ENCODE peak calls at places on chromosome 22, in six cellular contexts. Z, X, C, J, K and G are unnamed samples.

GRCh38 chr22:49973018-49973965 is 12.7 kb downstream of the PIM3 start:
- DNase-seq in J (peak), K (no peak), C (no peak), X (no peak), Z (no peak), G (no peak)

GRCh38 chr22:40491990-40492631 is 121.7 kb downstream of the SGSM3 start:
- DNase-seq in J (peak), C (no peak), K (peak), X (no peak), Z (no peak), G (peak)

GRCh38 chr22:44096736-44097135 is 72.6 kb downstream of the PARVB start:
- DNase-seq in C (no peak), X (no peak), Z (no peak), J (no peak), K (no peak), G (no peak)

GRCh38 chr22:32623943-32624342 is 149.3 kb downstream of the FBXO7 start:
- DNase-seq in J (peak), C (no peak), K (no peak), X (no peak), Z (no peak), G (peak)

GRCh38 chr22:34502821-34503220 is 563.1 kb upstream of the ISX start:
- DNase-seq in K (no peak), X (peak), Z (no peak), C (no peak), J (no peak), G (no peak)

GRCh38 chr22:33328789-33329296 is 270.7 kb upstream of the SYN3 start:
- DNase-seq in J (peak), X (peak), K (peak), Z (no peak), C (no peak), G (peak)

GRCh38 chr22:43881091-43882061 is 10.4 kb downstream of the PNPLA5 start:
- DNase-seq in K (no peak), J (no peak), X (no peak), Z (no peak), C (no peak), G (no peak)

GRCh38 chr22:44184006-44184405 is 3.3 kb downstream of the PARVG start:
- DNase-seq in J (no peak), X (no peak), Z (peak), K (no peak), C (no peak), G (no peak)

GRCh38 chr22:40890881-40891280 is 29.0 kb upstream of the DNAJB7 start:
- DNase-seq in K (no peak), X (no peak), J (peak), Z (no peak), C (no peak), G (peak)

GRCh38 chr22:20106205-20106848 is 9.6 kb upstream of the RANBP1 start:
- DNase-seq in J (no peak), Z (no peak), X (no peak), C (no peak), K (no peak), G (no peak)

GRCh38 chr22:49968313-49968830 is 7.8 kb downstream of the PIM3 start:
- DNase-seq in Z (no peak), X (no peak), C (no peak), J (no peak), K (no peak), G (no peak)

GRCh38 chr22:30733081-30733680 is 38.5 kb downstream of the OSBP2 start:
- DNase-seq in C (no peak), J (peak), K (no peak), X (no peak), Z (no peak), G (no peak)

GRCh38 chr22:32202539-32203180 is 2.2 kb downstream of the RFPL2 start:
- DNase-seq in C (peak), K (peak), Z (no peak), J (peak), X (peak), G (peak)

GRCh38 chr22:45210577-45211431 is 29.9 kb downstream of the KIAA0930 start:
- DNase-seq in K (no peak), J (peak), X (no peak), Z (peak), C (no peak), G (peak)
- H3K4me3 ChIP-seq in K (no peak), J (peak), X (no peak), Z (peak), C (no peak), G (peak)

DNA sequence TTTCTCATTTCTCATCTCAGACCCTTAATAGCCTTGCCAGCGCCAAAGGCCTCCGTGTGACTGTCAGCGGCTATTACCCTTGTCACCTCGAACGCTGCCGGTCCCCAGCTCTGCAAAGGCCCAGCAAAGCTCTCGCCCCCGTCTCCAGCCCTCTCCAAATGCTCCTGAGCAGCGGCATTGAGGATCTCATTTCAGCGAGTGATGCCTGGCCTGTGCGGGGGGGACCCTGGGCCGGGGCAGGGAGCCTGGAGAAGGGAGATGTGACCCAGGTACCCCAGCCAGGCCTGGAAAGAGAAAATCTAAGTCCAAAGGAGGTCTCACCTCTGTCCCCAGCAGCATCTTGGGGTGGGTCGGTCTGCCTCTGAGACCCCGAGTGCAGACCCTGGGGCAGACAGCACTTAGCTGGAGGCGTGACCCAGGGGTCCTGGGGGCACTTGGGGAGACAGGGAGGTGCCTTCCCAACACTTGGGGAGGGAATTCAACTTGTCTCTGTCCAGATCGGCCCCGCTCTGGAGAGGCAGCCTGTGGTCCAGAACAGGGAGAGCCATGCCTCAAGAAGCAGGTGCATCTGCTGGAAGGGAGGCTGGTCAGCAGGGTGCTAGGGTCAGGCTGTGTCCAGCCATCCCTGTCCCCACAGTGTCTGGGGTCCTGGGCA is 521.3 kb downstream of the TBC1D22A start:
- DNase-seq in Z (no peak), J (no peak), X (no peak), C (no peak), K (no peak), G (no peak)
- H3K4me3 ChIP-seq in Z (no peak), J (no peak), X (no peak), C (no peak), K (no peak), G (no peak)

DNA sequence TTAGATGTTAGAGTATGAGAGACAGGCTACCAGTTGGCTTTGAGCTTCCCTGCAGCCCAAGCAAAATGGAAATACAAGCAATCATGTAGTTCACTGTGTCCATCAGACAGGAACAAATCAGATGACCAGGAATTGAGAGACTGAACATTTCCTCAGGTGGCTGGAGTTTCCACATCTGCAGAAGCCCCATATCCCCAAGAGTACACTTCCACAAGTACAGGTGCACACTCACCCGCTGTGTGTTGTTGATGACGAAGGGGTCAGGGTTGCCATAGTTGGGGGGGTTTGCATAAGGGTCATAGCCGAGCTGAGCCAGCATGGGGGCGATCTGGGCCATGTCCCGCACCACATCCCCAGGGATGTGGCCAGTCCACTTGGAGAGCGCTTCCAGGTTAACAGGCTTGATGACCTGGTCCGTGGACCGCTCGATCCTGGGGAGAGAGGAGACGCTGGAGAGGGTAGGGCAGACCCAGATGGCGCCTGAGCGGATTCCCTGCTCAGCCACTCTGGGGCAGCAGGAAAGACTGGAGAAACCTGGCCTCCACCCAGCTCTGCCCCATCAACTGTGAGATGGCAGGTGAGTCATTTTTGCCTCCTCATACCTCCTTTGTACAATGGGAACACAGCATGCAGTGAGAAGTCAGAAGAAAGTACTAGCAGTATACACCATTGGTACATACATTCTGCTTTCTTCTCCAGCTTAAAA is 23.9 kb upstream of the TFIP11 start:
- DNase-seq in Z (no peak), X (peak), C (no peak), K (no peak), J (no peak), G (no peak)
- H3K4me3 ChIP-seq in Z (no peak), X (no peak), C (no peak), K (no peak), J (no peak), G (no peak)

GRCh38 chr22:23537421-23537820 is 42.7 kb downstream of the IGLL1 start:
- DNase-seq in X (no peak), K (no peak), Z (no peak), C (no peak), J (no peak), G (no peak)

GRCh38 chr22:23542933-23543332 is 37.2 kb downstream of the IGLL1 start:
- DNase-seq in K (no peak), J (peak), Z (no peak), X (peak), C (no peak), G (peak)

GRCh38 chr22:23538502-23538860 is 41.6 kb downstream of the IGLL1 start:
- DNase-seq in C (no peak), Z (no peak), J (no peak), X (no peak), K (no peak), G (no peak)

GRCh38 chr22:23536821-23537345 is 43.2 kb downstream of the IGLL1 start:
- DNase-seq in K (no peak), Z (no peak), J (no peak), X (no peak), C (no peak), G (no peak)

DNA sequence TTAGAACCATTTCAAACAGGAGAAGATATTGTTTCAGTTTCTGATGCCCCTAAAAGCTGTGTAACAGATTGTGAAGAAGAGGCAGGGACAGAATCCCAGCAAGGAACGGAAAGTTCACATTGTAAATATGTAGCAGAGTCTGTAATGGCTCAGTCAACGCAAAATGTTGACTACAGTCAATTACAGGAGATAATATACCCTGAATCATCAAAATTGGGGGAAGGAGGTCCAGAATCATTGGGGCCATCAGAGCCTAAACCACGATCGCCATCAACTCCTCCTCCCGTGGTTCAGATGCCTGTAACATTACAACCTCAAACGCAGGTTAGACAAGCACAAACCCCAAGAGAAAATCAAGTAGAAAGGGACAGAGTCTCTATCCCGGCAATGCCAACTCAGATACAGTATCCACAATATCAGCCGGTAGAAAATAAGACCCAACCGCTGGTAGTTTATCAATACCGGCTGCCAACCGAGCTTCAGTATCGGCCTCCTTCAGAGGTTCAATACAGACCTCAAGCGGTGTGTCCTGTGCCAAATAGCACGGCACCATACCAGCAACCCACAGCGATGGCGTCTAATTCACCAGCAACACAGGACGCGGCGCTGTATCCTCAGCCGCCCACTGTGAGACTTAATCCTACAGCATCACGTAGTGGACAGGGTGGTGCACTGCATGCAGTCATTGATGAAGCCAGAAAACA is 40.8 kb downstream of the IGLL1 start:
- DNase-seq in C (peak), J (peak), K (peak), X (peak), Z (peak), G (peak)
- H3K4me3 ChIP-seq in C (no peak), J (no peak), K (no peak), X (no peak), Z (peak), G (no peak)

DNA sequence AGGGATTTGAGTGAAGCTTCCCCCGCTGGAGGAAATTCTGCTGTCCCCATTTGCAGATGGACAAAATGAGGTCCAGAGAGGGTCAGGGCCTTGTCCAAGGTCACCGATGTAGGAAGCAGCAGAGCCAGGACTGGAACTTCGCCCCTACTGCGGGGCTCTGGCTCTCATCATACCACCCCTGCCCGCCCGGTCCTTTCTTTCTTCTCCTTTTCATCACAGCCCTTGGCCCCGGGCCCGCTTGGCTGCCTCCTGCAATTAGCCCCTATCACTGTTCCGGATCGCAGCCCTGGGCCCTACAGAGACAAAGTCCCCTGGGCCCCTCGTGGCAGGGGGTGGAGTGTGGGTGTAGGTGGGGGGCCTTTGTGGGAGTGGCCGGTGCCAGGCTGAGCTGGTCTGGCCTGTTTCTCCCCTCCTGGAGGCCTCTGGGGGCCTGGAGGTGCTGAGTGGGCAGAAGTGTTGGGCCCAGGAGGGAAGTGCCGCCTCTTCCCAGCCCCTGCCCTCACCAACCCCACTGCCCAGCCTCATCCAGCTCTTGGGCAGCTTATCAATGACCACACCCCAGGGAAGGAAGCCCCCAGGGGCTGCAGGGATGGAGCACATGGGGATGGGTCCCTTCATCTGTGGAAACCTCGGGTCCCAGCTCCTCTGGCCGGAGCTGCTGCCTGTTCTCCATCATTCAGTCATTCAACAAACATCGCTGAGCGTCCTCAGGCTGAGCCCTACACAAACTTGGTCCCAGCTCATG is 3.4 kb downstream of the EMID1 start:
- DNase-seq in K (no peak), X (no peak), Z (no peak), J (no peak), C (no peak), G (no peak)
- H3K4me3 ChIP-seq in K (no peak), X (no peak), Z (no peak), J (no peak), C (no peak), G (no peak)

DNA sequence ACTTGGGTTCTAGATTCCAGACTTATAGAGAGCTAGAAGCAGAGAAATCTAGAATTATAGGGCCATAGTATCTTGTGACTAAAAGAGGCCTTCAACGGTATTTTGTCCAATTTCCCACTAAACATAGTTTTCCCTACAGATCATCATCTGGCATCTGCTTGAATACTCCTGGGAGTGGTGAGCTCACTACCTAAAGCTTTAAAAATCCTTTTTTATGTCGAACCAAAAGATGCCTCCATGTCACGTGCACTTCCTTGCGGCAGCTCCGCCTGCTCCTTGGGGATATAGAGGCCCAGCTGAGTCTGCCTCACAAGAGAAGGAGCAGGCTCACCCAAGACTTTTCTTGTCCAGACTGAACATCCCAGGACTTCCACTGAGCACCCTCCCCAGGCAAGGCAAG is 4.3 kb upstream of the MB start:
- DNase-seq in C (no peak), J (peak), K (no peak), X (no peak), Z (no peak), G (no peak)
- H3K4me3 ChIP-seq in C (no peak), J (no peak), K (no peak), X (no peak), Z (no peak), G (no peak)

DNA sequence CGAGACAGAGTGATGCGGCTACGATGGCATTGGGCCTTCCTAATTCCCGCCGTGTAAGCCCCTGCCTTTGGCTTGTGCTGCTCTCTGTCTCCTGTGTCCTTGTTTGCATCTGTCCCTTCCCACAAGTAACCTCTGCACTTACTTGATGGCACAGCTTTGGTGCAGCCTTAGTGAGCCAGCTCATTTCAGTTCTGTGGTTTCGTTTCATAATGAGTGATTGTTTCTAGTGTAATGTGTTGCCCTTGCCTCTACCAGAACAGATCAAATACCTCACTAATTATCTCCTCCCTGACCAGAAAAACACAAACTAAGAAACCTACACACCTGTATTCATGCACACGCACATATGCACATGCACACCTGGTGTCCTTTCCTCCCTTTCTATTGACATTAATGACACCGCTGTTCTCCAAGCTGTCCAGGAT is 58.8 kb downstream of the GRK3 start:
- DNase-seq in K (no peak), Z (no peak), J (no peak), X (peak), C (no peak), G (no peak)
- H3K4me3 ChIP-seq in K (no peak), Z (no peak), J (no peak), X (no peak), C (no peak), G (no peak)

DNA sequence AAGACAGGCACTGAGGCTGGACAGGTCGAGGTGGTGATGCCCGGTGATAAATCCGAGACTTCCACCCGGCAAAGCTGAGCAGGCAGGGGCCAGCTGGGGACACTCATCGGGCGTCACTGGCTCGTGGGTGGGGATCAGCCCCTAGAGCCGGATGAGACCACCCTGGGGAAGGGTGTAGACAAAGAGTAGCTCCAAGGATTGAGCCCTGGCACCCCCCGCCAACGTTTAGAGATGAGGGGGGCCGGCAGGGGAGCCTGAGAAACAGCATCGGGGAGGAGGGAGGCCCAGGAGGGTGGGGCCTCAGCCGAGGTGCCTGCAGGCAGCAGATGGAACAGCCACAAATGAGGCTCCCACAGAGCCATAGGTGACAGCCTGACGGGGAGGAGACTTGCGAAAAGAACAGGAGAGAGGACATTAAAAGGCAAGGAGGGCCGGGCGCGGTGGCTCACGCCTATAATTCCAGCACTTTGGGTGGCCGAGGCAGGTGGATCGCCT is 27.4 kb upstream of the CBX7 start:
- DNase-seq in J (no peak), Z (no peak), X (no peak), C (no peak), K (peak), G (no peak)
- H3K4me3 ChIP-seq in J (no peak), Z (no peak), X (no peak), C (no peak), K (no peak), G (no peak)

DNA sequence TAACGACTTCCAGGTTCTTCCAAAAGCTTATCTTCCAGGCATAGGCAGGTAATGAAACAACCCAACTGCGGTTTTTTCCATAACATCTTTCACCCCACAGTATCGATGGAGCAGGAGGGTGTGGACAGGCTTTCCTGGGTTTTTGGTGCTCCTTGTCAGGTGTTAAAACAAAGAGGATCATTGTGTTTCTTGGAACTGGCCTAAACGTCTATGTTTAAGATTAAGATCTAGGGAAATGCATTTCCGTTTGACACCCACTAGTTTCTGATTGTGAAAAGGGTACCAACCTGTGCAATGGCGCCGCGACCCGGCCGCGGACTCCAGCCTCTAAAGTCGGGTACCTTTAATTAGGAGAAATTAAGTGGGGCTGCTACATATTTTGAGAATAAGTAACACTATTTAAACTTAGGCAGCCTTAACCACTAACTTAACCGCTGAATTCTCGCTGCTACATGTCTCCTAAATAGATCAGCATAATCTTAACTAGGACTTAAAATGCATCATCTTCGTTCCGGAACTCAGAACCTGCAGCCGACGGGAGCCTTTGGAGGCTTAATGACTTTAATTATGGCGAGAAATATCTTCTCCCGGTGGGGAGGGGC is 31.5 kb downstream of the C22orf31 start:
- DNase-seq in Z (no peak), J (peak), X (peak), C (peak), K (peak), G (peak)
- H3K4me3 ChIP-seq in Z (no peak), J (peak), X (peak), C (no peak), K (peak), G (peak)